ENCODE peak calls at places on chromosome 20, in eight cellular contexts. I is IMR-90, L is thyroid gland, B is HCT116, D is sigmoid colon, U is heart left ventricle, H is A549, R is breast epithelium. G is an unnamed sample.

GRCh38 chr20:58693226-58694006 is 816 bp downstream of the NPEPL1 start:
- DNase-seq in I (no peak), D (peak), U (peak), L (peak), R (no peak), H (peak), B (no peak), G (peak)

GRCh38 chr20:23229989-23230388 is 120.6 kb upstream of the NXT1 start:
- DNase-seq in L (no peak), H (no peak), I (no peak), B (no peak), D (no peak), U (no peak), R (no peak), G (no peak)

GRCh38 chr20:45946149-45946970 is 11.9 kb downstream of the PCIF1 start:
- DNase-seq in B (no peak), L (peak), D (peak), U (peak), H (no peak), I (no peak), R (no peak), G (peak)

GRCh38 chr20:46342451-46343357 is 34.4 kb upstream of the CDH22 start:
- DNase-seq in B (no peak), L (no peak), H (no peak), D (no peak), R (no peak), I (no peak), U (no peak), G (no peak)

GRCh38 chr20:5188736-5189135 is 61.9 kb downstream of the CDS2 start:
- DNase-seq in U (no peak), R (no peak), L (no peak), H (no peak), B (no peak), I (no peak), D (no peak), G (no peak)

GRCh38 chr20:56157530-56158203 is 90.9 kb upstream of the MC3R start:
- DNase-seq in U (no peak), I (no peak), H (no peak), L (no peak), B (no peak), R (no peak), D (no peak), G (no peak)

GRCh38 chr20:15257471-15257870 is 920.1 kb upstream of the FLRT3 start:
- DNase-seq in H (no peak), L (no peak), R (no peak), B (no peak), D (no peak), I (no peak), U (no peak), G (no peak)

GRCh38 chr20:25539742-25540201 is 45.6 kb downstream of the NINL start:
- DNase-seq in B (no peak), I (peak), R (no peak), U (no peak), D (no peak), L (no peak), H (no peak), G (no peak)

GRCh38 chr20:38844963-38845362 is 39.5 kb downstream of the PPP1R16B start:
- DNase-seq in I (no peak), H (no peak), D (no peak), R (no peak), L (no peak), B (no peak), U (no peak), G (no peak)

GRCh38 chr20:35004749-35005462 is 49.2 kb downstream of the MYH7B start:
- DNase-seq in R (peak), B (no peak), U (no peak), D (peak), I (no peak), L (no peak), H (no peak), G (peak)

GRCh38 chr20:63734111-63734945 is 2.1 kb upstream of the LIME1 start:
- DNase-seq in H (no peak), R (no peak), I (no peak), D (peak), U (no peak), L (no peak), B (no peak), G (no peak)

GRCh38 chr20:8854566-8854965 is 214.3 kb upstream of the PLCB4 start:
- DNase-seq in D (peak), U (peak), B (no peak), I (peak), R (no peak), L (peak), H (no peak), G (peak)

GRCh38 chr20:39800548-39800947 is 838.4 kb downstream of the DHX35 start:
- DNase-seq in L (no peak), U (peak), H (no peak), R (no peak), I (peak), D (peak), B (no peak), G (no peak)

GRCh38 chr20:15637971-15638754 is 935.1 kb downstream of the KIF16B start:
- DNase-seq in R (no peak), H (no peak), D (no peak), I (no peak), L (peak), U (no peak), B (no peak), G (peak)

DNA sequence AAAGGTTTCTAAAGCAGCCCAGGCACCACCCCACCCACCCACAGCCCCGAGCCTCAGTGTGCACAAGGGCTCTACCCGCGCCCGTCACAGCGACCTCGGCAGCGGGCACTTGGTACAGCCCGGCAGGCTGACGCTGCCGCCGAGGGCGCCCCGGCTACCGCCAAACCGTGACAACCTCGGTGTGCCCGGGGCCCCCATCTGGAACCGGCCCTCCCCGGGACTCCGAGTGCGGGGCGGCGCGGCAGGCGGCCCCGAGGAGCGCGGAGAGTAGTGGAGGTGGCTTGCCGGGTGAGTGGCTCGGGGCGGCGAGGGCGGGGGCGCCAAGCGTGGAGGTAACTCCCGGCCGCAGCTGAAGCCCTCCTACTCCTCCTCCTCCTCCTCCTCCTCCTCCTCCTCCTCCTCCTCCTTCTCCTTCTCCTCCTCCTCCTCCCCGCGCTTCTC is at the start of gene ISM1:
- DNase-seq in I (no peak), D (no peak), R (no peak), L (peak), B (no peak), H (peak), U (peak), G (peak)
- H3K27ac ChIP-seq in I (no peak), D (peak), R (peak), L (peak), B (no peak), H (peak), U (peak), G (peak)

DNA sequence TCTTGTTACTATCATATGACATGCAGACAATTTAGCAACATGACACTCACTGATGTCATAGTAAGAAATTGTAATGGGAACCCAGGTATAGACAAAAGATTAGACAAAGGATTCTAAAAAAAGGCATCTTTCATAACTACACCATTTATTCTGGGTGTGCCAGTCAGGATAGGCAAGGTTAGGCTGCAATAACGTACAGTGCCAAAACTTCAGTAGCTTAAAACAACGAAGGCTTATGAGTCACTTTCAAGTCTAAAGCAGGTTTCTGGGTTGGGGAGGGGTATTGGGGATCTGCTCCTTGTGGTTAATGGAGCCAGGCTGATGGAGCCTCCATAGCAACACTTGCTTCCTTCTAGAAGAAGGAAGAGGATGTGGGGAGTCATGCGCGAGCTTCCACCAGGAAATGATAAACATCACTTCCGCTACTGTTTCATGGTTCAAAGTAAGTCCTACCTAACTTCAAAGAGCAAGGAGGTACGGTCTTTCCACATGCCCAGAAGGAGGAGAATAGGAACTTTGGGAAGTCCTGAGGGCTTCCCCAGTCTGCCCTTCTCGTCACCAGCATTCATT is 2.0 kb upstream of the GTSF1L start:
- DNase-seq in R (no peak), H (no peak), D (no peak), U (no peak), B (no peak), L (no peak), I (no peak), G (no peak)
- TF ChIP-seq POLR2A in R (no peak), H (no peak), D (no peak), U (no peak), B (no peak), L (no peak), I (no peak), G (no peak)

DNA sequence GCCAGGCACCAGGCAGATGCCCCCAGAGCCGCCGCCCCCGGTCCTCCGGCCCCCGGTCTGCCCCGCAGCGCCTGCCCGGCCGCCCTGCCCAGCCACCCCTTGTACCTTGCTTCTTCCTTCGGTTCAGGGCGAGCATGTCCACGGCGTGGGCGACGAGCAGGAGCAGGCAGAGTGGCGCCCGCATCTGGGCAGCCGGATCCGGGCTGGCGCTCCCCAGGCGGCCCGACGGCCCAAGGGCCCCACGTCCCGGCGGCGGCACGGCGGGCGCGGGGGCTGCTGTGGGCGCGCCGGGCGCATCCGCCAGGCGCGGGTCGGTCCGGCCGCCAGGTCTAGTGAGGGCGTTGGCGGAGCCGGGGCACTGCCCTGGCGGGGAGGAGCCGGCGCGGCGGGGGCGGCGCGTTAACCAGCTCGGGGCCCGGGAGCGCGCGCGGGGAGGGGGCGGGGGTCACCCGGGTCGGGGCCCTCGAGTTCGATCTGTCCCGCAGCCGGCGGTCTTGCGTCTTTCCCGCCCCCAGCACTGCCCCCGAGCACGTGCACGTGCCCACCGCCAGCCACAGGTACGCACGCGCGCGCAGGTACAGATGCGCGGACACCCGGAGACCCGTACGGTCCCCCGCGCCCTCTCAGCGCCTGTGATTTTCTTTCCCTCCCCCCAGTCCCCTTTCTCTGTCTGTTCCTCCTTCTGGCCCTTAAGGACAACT is at the start of gene RSPO4:
- DNase-seq in B (no peak), U (no peak), L (peak), R (peak), I (no peak), D (peak), H (no peak), G (no peak)
- H3K4me3 ChIP-seq in B (no peak), U (no peak), L (no peak), R (peak), I (no peak), D (no peak), H (peak), G (no peak)

DNA sequence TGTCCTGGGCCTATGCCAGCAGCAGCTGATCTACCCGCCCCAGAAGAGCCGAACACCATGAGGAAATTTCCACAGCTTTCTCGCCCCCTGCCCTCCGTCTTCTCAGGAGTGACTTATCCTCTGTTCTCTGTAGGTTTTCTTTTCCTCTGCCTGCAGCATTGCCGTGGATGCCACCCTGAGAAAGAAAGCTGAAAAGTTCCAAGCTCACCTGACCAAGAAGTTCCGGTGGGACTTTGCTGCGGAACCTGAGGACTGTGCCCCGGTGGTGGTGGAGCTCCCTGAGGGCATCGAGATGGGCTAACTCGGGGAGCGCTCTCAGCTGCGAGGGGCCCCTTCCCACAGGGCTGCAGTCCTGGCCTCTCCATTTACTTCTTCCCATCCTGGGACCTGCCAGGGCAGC is 19.2 kb downstream of the AAR2 start:
- DNase-seq in U (no peak), D (peak), L (no peak), H (no peak), I (no peak), R (no peak), B (no peak), G (no peak)
- H3K27ac ChIP-seq in U (no peak), D (no peak), L (no peak), H (no peak), I (no peak), R (no peak), B (no peak), G (no peak)

GRCh38 chr20:50921783-50922501 is 9.3 kb downstream of the ADNP start:
- DNase-seq in L (no peak), H (no peak), I (no peak), D (no peak), R (no peak), B (no peak), U (no peak), G (no peak)
- TF ChIP-seq POLR2A in L (no peak), H (no peak), I (no peak), D (no peak), R (no peak), B (no peak), U (no peak), G (no peak)

DNA sequence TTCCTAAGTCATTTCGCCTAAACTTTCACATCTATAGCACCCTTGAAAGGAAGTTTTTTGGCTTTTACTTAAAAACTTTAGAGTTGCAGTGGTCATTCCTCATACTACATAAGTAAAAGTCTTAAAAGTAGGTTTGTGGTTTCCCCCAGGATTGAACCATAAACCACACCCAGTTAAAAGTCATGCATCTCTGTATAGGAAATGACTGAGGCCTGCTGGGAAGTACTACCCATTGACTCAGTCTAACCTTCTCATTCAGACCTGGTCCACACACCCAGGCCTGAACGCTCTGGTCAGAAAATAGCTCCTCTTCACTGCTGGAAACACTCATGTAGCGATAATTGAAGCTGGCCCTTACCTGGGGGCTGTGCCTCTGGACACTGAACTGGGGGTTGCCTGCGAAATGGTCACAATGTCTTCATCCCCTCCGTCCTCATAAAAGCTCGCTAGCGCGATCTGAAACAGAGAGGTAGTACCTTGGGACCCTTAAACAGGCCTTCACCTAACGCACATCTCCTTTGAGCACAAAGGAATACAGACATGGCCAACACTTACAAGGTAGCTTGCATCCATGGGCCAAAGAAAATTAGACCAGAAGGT is 2.6 kb downstream of the NSFL1C start:
- DNase-seq in U (no peak), B (no peak), R (no peak), D (no peak), I (no peak), L (no peak), H (no peak), G (no peak)
- H3K4me3 ChIP-seq in U (no peak), B (no peak), R (no peak), D (no peak), I (no peak), L (no peak), H (no peak), G (no peak)

DNA sequence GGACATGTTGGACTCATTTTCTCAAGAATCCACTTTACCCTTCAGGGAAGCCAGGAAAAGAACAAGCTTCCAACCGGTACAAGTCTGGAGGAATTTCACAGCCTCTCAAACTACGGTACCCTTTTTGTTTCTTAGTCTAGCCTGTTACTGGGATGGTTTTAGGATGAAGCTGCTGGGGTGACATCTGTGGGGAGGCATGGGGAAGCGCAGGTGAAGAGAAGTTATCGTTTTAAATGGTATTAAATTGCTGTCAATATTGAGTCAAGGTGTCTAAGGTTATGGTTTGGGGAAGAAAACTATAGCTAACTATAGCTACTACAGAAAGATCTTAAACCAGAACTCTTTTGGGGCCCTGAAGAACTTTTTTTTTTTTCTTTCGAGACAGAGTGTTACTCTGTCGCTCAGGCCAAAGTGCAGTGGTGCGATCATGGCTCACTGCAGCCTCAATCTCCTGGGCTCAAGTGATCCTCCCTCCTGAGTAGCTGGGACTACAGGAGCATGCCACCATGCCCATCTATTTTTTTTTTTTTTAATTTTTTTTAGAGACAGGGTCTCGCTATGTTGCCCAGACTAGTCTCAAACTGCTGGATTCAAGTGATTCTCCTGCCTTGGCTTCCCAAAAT is 128.7 kb downstream of the RIN2 start:
- DNase-seq in L (peak), U (no peak), H (peak), D (no peak), R (no peak), B (no peak), I (peak), G (no peak)
- H3K27ac ChIP-seq in L (peak), U (peak), H (peak), D (peak), R (peak), B (no peak), I (peak), G (peak)